ENCODE peak calls at places on chromosomes 7 and 10, in five cellular contexts. O is hepatocyte, M is kidney epithelial cell, R is endodermal cell, H is lower leg skin. W is an unnamed sample.

GRCh38 chr7:36128448-36129047 is 24.5 kb upstream of the EEPD1 start:
- DNase-seq in R (peak), M (peak), O (peak), H (peak), W (peak)

GRCh38 chr7:138934861-138935260 is 46.3 kb downstream of the KIAA1549 start:
- DNase-seq in R (no peak), O (peak), H (no peak), M (peak), W (no peak)

GRCh38 chr10:124745678-124746077 is 1.5 kb upstream of the FAM53B start:
- DNase-seq in O (peak), R (no peak), M (no peak), H (no peak), W (no peak)

GRCh38 chr7:36236073-36236472 is 83.0 kb downstream of the EEPD1 start:
- DNase-seq in M (no peak), H (no peak), R (peak), O (no peak), W (no peak)

GRCh38 chr10:36026081-36026480 is 384.0 kb upstream of the FZD8 start:
- DNase-seq in M (no peak), O (no peak), H (no peak), R (no peak), W (no peak)

GRCh38 chr10:2572611-2573010 is 494.7 kb upstream of the PFKP start:
- DNase-seq in H (no peak), R (no peak), O (no peak), M (no peak), W (no peak)

GRCh38 chr10:26486985-26487850 is 49.1 kb downstream of the APBB1IP start:
- DNase-seq in R (no peak), H (peak), O (peak), M (peak), W (peak)

GRCh38 chr7:113010377-113010776 is 76.2 kb downstream of the GPR85 start:
- DNase-seq in H (no peak), M (no peak), R (no peak), O (no peak), W (no peak)

GRCh38 chr10:123553810-123554430 is 112.2 kb upstream of the GPR26 start:
- DNase-seq in M (no peak), O (no peak), H (no peak), R (peak), W (no peak)

GRCh38 chr10:96998329-96998888 is 166.3 kb downstream of the LCOR start:
- DNase-seq in H (no peak), M (no peak), O (peak), R (no peak), W (no peak)

GRCh38 chr7:128731184-128731583 is 8.0 kb upstream of the CALU start:
- DNase-seq in O (no peak), H (no peak), M (no peak), R (no peak), W (no peak)

GRCh38 chr7:89500082-89500481 is 654.2 kb upstream of the STEAP1 start:
- DNase-seq in H (no peak), R (no peak), M (no peak), O (no peak), W (no peak)

GRCh38 chr7:55044791-55045190 is 26.0 kb downstream of the EGFR start:
- DNase-seq in M (no peak), O (no peak), H (no peak), R (no peak), W (no peak)

GRCh38 chr10:101301111-101301731 is 52.7 kb upstream of the BTRC start:
- DNase-seq in M (no peak), O (peak), H (no peak), R (peak), W (no peak)

GRCh38 chr7:70775570-70776156 is 356.3 kb upstream of the GALNT17 start:
- DNase-seq in O (no peak), R (peak), H (no peak), M (no peak), W (no peak)

GRCh38 chr7:12303507-12303906 is 92.4 kb downstream of the TMEM106B start:
- DNase-seq in M (no peak), O (peak), R (no peak), H (no peak), W (no peak)

GRCh38 chr7:114533151-114533550 is 118.5 kb downstream of the FOXP2 start:
- DNase-seq in M (no peak), R (no peak), H (no peak), O (no peak), W (no peak)

GRCh38 chr7:90334193-90334843 is 12.2 kb upstream of the GTPBP10 start:
- DNase-seq in M (no peak), H (no peak), O (no peak), R (no peak), W (no peak)

GRCh38 chr10:14186245-14186644 is 144.5 kb downstream of the FRMD4A start:
- DNase-seq in M (no peak), O (no peak), H (no peak), R (peak), W (no peak)

GRCh38 chr7:135160098-135160857 is 10.2 kb downstream of the CYREN start:
- DNase-seq in H (no peak), M (no peak), O (no peak), R (no peak), W (no peak)

GRCh38 chr7:71665716-71666115 is 533.8 kb downstream of the GALNT17 start:
- DNase-seq in R (no peak), O (no peak), H (no peak), M (no peak), W (no peak)

GRCh38 chr10:74824184-74825032 is 2.0 kb upstream of the KAT6B start:
- DNase-seq in O (peak), R (peak), H (no peak), M (no peak), W (no peak)

GRCh38 chr7:75718390-75719031 is 20.2 kb downstream of the HIP1 start:
- DNase-seq in R (no peak), M (no peak), O (no peak), H (no peak), W (no peak)

GRCh38 chr7:76302299-76303056 is at the start of gene HSPB1:
- DNase-seq in H (peak), O (peak), M (no peak), R (peak), W (no peak)

GRCh38 chr7:100360102-100360607 is 2.2 kb downstream of the PILRB start:
- DNase-seq in R (no peak), H (no peak), O (no peak), M (no peak), W (no peak)

GRCh38 chr7:116198748-116199410 is 11.5 kb upstream of the TES start:
- DNase-seq in R (no peak), O (no peak), M (no peak), H (no peak), W (no peak)

GRCh38 chr7:107506683-107507339 is 37.0 kb downstream of the GPR22 start:
- DNase-seq in O (peak), M (peak), H (peak), R (no peak), W (no peak)

GRCh38 chr7:45347804-45348203 is 190.2 kb downstream of the RAMP3 start:
- DNase-seq in R (peak), H (no peak), O (peak), M (peak), W (peak)

GRCh38 chr10:63657812-63658211 is 136.6 kb downstream of the REEP3 start:
- DNase-seq in R (no peak), O (no peak), M (no peak), H (no peak), W (no peak)

GRCh38 chr7:116122972-116123595 is 87.3 kb upstream of the TES start:
- DNase-seq in M (peak), H (no peak), R (no peak), O (peak), W (peak)

GRCh38 chr10:127145173-127145572 is 51.2 kb downstream of the INSYN2A start:
- DNase-seq in R (no peak), H (no peak), O (no peak), M (peak), W (no peak)

GRCh38 chr7:121000091-121000983 is 11.8 kb downstream of the CPED1 start:
- DNase-seq in O (no peak), R (no peak), M (no peak), H (no peak), W (no peak)

GRCh38 chr7:121001932-121002754 is 13.6 kb downstream of the CPED1 start:
- DNase-seq in R (no peak), O (no peak), M (no peak), H (no peak), W (no peak)

GRCh38 chr7:121002755-121003114 is 14.2 kb downstream of the CPED1 start:
- DNase-seq in M (no peak), O (no peak), R (no peak), H (no peak), W (no peak)

GRCh38 chr7:120998996-120999565 is 10.6 kb downstream of the CPED1 start:
- DNase-seq in M (no peak), R (no peak), O (no peak), H (no peak), W (no peak)

DNA sequence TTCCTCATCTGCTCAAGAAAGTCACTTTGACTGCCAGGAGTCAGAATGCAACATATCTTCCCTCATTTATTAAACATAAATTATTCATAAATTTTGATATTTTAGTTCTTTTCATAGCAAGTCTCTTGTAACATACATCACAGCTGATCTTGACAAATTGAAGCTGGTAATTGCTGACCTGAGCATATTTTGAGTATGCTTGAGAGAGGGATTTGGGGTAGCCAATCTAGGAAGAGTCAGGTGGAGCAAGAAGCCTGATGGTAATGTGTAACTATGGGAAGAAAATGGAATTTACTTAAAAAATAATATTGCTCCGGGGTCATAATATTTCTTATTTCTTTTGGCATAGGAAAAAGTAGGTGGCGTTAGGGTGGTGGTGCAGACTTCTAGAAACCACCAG is 12.7 kb downstream of the CPED1 start:
- DNase-seq in H (no peak), R (no peak), M (no peak), O (no peak), W (no peak)
- H3K4me3 ChIP-seq in H (no peak), R (no peak), M (no peak), O (no peak), W (no peak)

GRCh38 chr10:114340816-114341215 is 63.5 kb downstream of the AFAP1L2 start:
- DNase-seq in H (no peak), R (no peak), M (no peak), O (no peak), W (no peak)

GRCh38 chr10:114334301-114334700 is 70.0 kb downstream of the AFAP1L2 start:
- DNase-seq in M (no peak), R (no peak), O (no peak), H (no peak), W (no peak)

GRCh38 chr10:114335614-114336013 is 68.7 kb downstream of the AFAP1L2 start:
- DNase-seq in O (no peak), H (no peak), R (no peak), M (no peak), W (no peak)

GRCh38 chr10:114336823-114337509 is 67.3 kb downstream of the AFAP1L2 start:
- DNase-seq in O (no peak), M (no peak), H (no peak), R (no peak), W (no peak)

GRCh38 chr10:114337510-114338462 is 66.5 kb downstream of the AFAP1L2 start:
- DNase-seq in O (no peak), H (no peak), R (peak), M (no peak), W (no peak)
- TF ChIP-seq CTCF in O (no peak), H (no peak), R (peak), M (no peak), W (no peak)

DNA sequence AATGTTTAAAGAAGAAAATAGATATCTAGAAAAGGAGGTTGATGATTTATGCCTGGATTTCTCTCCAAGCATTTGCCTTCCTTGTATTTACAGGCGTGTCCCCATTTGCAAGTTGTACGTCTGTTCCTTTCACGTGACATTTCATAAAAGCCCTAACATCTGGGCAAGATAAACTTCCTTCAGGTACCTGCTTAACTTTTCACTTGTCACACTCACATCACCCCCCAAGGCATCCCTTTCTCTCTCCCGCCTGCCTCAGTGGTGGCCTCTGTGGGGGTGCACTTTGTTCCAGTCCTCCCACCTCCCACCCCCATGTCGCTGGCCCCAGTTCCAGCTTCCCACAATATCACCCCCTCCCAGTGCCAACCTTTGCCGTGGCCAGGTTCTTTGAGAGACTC is 6.7 kb downstream of the TWIST1 start:
- DNase-seq in O (no peak), R (peak), H (no peak), M (no peak), W (no peak)
- H3K4me3 ChIP-seq in O (no peak), R (no peak), H (no peak), M (no peak), W (peak)

GRCh38 chr7:20197837-20198236 is 19.3 kb downstream of the MACC1 start:
- DNase-seq in M (no peak), H (no peak), O (no peak), R (peak), W (no peak)
- TF ChIP-seq CTCF in M (peak), H (no peak), O (peak), R (peak), W (no peak)

DNA sequence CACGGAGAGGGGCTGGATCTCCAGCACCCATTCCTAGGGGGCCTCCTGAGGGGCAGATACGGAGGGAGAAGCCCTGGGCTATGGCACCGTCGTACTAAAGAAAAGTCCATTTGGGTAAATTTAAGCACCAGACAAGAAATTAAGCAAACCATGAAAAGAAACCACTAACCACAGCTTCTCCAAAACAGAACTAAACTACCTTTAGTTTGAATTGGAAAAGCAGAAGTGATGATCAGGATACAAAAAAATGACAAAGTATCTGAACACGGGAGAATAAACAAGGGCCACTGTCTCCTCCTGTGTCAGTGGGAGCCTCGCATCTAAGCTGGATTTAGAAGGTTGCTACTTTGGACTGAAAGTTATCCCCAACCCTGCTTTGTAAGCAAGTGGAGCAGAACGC is 69.1 kb downstream of the DIP2C start:
- DNase-seq in R (no peak), M (no peak), H (no peak), O (no peak), W (no peak)
- H3K4me3 ChIP-seq in R (no peak), M (no peak), H (no peak), O (no peak), W (no peak)

GRCh38 chr10:116810895-116811294 is 38.4 kb upstream of the ENO4 start:
- DNase-seq in R (no peak), O (no peak), M (no peak), H (no peak), W (no peak)

GRCh38 chr10:116808706-116809105 is 40.6 kb upstream of the ENO4 start:
- DNase-seq in R (no peak), H (no peak), M (no peak), O (no peak), W (no peak)

GRCh38 chr10:116811691-116812090 is 37.6 kb upstream of the ENO4 start:
- DNase-seq in R (no peak), H (no peak), M (no peak), O (no peak), W (no peak)

GRCh38 chr10:116809528-116810500 is 39.5 kb upstream of the ENO4 start:
- DNase-seq in R (peak), H (no peak), M (no peak), O (peak), W (no peak)
- TF ChIP-seq CTCF in R (peak), H (no peak), M (peak), O (peak), W (peak)

GRCh38 chr7:52091101-52091500 is 774.5 kb upstream of the COBL start:
- DNase-seq in H (no peak), M (no peak), O (no peak), R (no peak), W (no peak)

GRCh38 chr7:52085610-52086009 is 769.0 kb upstream of the COBL start:
- DNase-seq in R (peak), M (no peak), H (no peak), O (no peak), W (no peak)

GRCh38 chr7:52088008-52088787 is 771.6 kb upstream of the COBL start:
- DNase-seq in H (no peak), O (peak), R (peak), M (no peak), W (no peak)
- H3K4me3 ChIP-seq in H (no peak), O (no peak), R (peak), M (peak), W (no peak)

GRCh38 chr10:131702521-131703356 is 198.1 kb upstream of the PPP2R2D start:
- DNase-seq in R (peak), M (no peak), O (no peak), H (no peak), W (no peak)
- TF ChIP-seq CTCF in R (no peak), M (no peak), O (no peak), H (no peak), W (no peak)

GRCh38 chr10:61621538-61622150 is 41.1 kb upstream of the CABCOCO1 start:
- DNase-seq in R (no peak), O (no peak), H (no peak), M (no peak), W (no peak)
- H3K4me3 ChIP-seq in R (no peak), O (no peak), H (no peak), M (no peak), W (no peak)

W was measured in AG09309.